ENCODE peak calls at places on chromosome 7, in eight cellular contexts. E is tibial nerve, O is sigmoid colon, V is HL-60, Z is lower lobe of right lung, S is cardiac fibroblast, J is BJ, R is epithelial cell of esophagus. H is an unnamed sample.

GRCh38 chr7:150631084-150631824 is 931 bp downstream of the GIMAP6 start:
- DNase-seq in J (no peak), R (no peak), S (no peak), E (no peak), V (no peak), O (no peak), Z (peak), H (no peak)

GRCh38 chr7:75064291-75064690 is 9.3 kb downstream of the RCC1L start:
- DNase-seq in R (no peak), E (no peak), O (no peak), S (no peak), J (no peak), V (no peak), Z (peak), H (no peak)

GRCh38 chr7:128155100-128155763 is 85.8 kb upstream of the LEP start:
- DNase-seq in Z (no peak), E (no peak), S (no peak), R (no peak), O (no peak), J (no peak), V (no peak), H (no peak)

GRCh38 chr7:120735791-120736190 is 122.2 kb downstream of the TSPAN12 start:
- DNase-seq in R (no peak), E (no peak), V (no peak), S (peak), O (no peak), J (no peak), Z (no peak), H (no peak)

GRCh38 chr7:16933296-16934248 is 51.8 kb upstream of the AGR3 start:
- DNase-seq in E (no peak), J (no peak), Z (peak), S (peak), O (no peak), V (peak), R (no peak), H (no peak)

GRCh38 chr7:48004023-48004422 is 24.6 kb upstream of the HUS1 start:
- DNase-seq in O (no peak), V (no peak), R (no peak), J (no peak), E (no peak), Z (no peak), S (no peak), H (no peak)

GRCh38 chr7:142927949-142928348 is 5.6 kb downstream of the TRPV5 start:
- DNase-seq in O (no peak), J (no peak), R (no peak), V (no peak), S (no peak), E (no peak), Z (no peak), H (no peak)

GRCh38 chr7:1520574-1521234 is 9.8 kb upstream of the MAFK start:
- DNase-seq in V (no peak), Z (no peak), O (no peak), R (peak), J (no peak), E (no peak), S (peak), H (no peak)

GRCh38 chr7:67137464-67137863 is 140.8 kb downstream of the TYW1 start:
- DNase-seq in O (no peak), Z (no peak), R (peak), V (no peak), E (no peak), S (peak), J (no peak), H (no peak)

GRCh38 chr7:7490003-7490402 is 45.7 kb downstream of the COL28A1 start:
- DNase-seq in J (no peak), R (no peak), O (no peak), S (no peak), V (no peak), Z (no peak), E (no peak), H (no peak)

GRCh38 chr7:144786079-144786478 is 49.8 kb downstream of the TPK1 start:
- DNase-seq in V (no peak), J (no peak), E (no peak), R (no peak), O (no peak), Z (no peak), S (no peak), H (no peak)

GRCh38 chr7:158402471-158402870 is 185.2 kb downstream of the PTPRN2 start:
- DNase-seq in J (no peak), V (no peak), R (no peak), O (no peak), S (no peak), E (no peak), Z (no peak), H (no peak)

GRCh38 chr7:29878081-29878688 is 71.9 kb downstream of the WIPF3 start:
- DNase-seq in J (no peak), V (no peak), E (peak), O (no peak), R (peak), Z (no peak), S (peak), H (peak)

GRCh38 chr7:66413379-66414114 is 208.4 kb downstream of the TPST1 start:
- DNase-seq in J (no peak), S (peak), R (peak), Z (peak), E (peak), O (peak), V (no peak), H (peak)

GRCh38 chr7:149333321-149333717 is 71.3 kb downstream of the ZNF783 start:
- DNase-seq in V (no peak), E (no peak), R (no peak), S (no peak), J (no peak), O (no peak), Z (no peak), H (no peak)

GRCh38 chr7:77685219-77685618 is 11.0 kb upstream of the RSBN1L start:
- DNase-seq in J (no peak), O (no peak), Z (no peak), S (peak), R (peak), V (no peak), E (no peak), H (no peak)

GRCh38 chr7:9691286-9691685 is 1257.9 kb downstream of the NXPH1 start:
- DNase-seq in S (no peak), O (no peak), R (no peak), J (no peak), E (no peak), Z (no peak), V (no peak), H (no peak)

DNA sequence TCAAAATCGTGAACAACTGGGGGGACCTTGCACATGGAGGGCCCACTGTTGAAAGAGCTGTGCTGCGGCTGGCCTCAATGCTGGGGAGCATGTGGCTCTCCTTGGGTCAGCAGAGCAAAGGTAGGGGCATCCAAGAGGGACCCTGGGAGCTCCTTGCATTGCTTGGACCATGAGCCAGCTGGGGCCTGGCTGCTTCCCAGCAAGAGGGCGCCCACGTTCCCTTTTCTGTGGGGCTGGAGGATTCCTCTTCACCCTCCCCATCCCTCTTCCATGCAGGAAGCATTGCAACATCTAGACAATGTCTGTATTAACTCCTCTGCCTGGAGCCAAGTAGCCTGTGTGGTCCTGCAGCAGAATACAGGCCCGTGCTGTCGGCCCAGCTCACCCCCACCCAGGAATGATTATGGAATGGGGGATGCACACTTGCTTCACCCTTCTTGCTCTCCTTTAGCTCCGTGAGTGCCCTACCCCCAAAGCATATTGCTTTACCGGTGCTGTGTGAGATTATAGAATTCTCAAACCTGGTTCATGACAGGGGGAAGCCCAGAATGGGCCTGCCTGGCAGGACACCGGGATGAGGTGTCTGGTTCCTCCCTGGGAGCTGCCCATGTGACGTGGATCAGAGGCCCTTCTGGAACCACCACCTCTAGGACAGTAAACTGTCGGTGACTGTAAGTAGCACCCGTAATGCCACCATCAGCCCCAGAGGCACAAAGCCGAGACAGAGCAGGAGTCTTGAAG is 61.9 kb downstream of the SYPL1 start:
- DNase-seq in E (peak), R (peak), Z (no peak), J (no peak), S (peak), V (no peak), O (peak), H (no peak)
- TF ChIP-seq CTCF in E (no peak), R (peak), Z (peak), J (peak), S (peak), V (no peak), O (no peak), H (peak)

DNA sequence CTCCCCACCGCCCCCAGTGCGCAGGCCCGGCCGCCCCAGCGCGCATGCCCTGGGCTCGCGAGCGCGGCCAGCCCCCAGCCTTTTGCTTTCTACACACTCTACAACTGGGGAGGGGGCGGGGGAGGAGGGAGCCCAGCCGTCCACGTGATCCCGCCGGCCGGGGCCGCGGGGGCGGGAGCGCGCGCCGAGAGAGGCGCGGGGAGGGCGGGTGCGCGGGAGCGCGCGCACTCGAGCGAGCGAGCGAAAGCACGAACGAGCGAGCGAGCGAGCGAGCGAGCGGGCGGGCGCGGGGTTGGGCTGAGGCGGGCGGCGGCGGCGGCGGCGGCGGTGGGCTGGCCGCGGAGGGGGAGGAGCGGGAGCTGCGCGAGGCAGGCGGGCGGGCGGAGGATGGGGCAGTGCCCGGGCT is at the start of gene AUTS2:
- DNase-seq in O (peak), R (peak), E (peak), V (peak), J (peak), S (peak), Z (peak), H (no peak)
- H3K4me3 ChIP-seq in O (peak), R (peak), E (peak), V (peak), J (peak), S (peak), Z (peak), H (peak)

DNA sequence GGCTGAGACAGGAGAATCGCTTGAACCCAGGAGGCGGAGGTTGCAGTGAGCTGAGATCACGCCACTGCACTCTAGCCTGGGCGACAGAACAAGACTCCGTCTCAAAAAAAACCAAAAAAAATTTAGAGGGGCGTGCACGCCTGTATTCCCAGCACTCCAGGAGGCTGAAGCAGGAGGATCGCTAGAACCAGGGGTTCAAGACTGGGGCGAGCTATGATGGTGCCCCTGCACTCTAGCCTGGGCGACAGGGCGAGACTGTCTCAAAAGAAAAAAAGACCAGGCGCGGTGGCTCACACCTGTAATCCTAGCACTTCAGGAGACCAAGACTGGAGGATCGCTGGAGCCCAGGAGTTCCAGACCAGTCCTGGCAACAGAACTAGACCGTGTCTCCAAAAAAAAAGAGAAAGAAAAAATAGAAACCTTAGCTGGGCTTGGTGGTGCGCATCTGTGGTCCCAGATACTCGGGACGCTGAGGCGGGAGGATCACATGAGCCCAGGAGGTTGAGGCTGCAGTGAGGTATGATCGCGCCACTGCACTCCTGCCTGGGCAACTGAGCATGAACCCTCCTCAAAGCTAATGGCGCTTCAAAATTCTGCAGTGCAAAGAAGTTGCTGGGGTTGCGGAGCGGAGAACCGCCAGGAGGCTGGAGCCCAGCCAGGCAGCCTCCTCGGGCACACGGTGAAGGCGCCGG is 382 bp upstream of the MBLAC1 start:
- DNase-seq in O (no peak), S (no peak), Z (no peak), E (no peak), V (peak), J (no peak), R (no peak), H (no peak)
- TF ChIP-seq CTCF in O (no peak), S (no peak), Z (no peak), E (no peak), V (no peak), J (peak), R (no peak), H (no peak)

GRCh38 chr7:25852249-25852994 is 299.6 kb upstream of the NFE2L3 start:
- DNase-seq in E (no peak), V (no peak), R (peak), S (no peak), O (no peak), J (no peak), Z (no peak), H (no peak)

GRCh38 chr7:25854608-25855497 is 297.1 kb upstream of the NFE2L3 start:
- DNase-seq in E (peak), J (peak), R (peak), V (peak), O (peak), Z (no peak), S (peak), H (peak)

GRCh38 chr7:25852995-25853713 is 298.8 kb upstream of the NFE2L3 start:
- DNase-seq in S (no peak), R (no peak), O (no peak), J (no peak), V (no peak), Z (no peak), E (no peak), H (no peak)

GRCh38 chr7:25856056-25856780 is 295.8 kb upstream of the NFE2L3 start:
- DNase-seq in J (no peak), O (no peak), E (no peak), R (peak), V (no peak), S (no peak), Z (no peak), H (no peak)

GRCh38 chr7:25854059-25854458 is 297.9 kb upstream of the NFE2L3 start:
- DNase-seq in V (no peak), O (no peak), J (no peak), E (no peak), Z (no peak), S (no peak), R (no peak), H (no peak)
- H3K4me3 ChIP-seq in V (no peak), O (no peak), J (no peak), E (no peak), Z (no peak), S (no peak), R (no peak), H (no peak)

GRCh38 chr7:39951156-39951942 is 1.3 kb downstream of the CDK13 start:
- DNase-seq in O (peak), Z (peak), S (peak), R (peak), V (no peak), E (peak), J (no peak), H (no peak)
- TF ChIP-seq CTCF in O (peak), Z (peak), S (peak), R (peak), V (no peak), E (peak), J (peak), H (peak)

H was measured in GM12864.